ENCODE peak calls at places on chromosomes 1 and 21, in five cellular contexts. G is NT2/D1, A is tibial nerve, W is endodermal cell, P is pancreas. I is an unnamed sample.

GRCh38 chr1:43207229-43207853 is 35.2 kb downstream of the CFAP57 start:
- DNase-seq in A (no peak), W (no peak), G (no peak), P (no peak), I (no peak)

GRCh38 chr1:43065191-43065590 is 106.5 kb upstream of the SLC2A1 start:
- DNase-seq in G (no peak), P (no peak), A (no peak), W (peak; percentile 36), I (no peak)

GRCh38 chr1:118986291-118986838 is 1.8 kb downstream of the TBX15 start:
- DNase-seq in G (no peak), W (peak; percentile 61), P (no peak), A (no peak), I (no peak)

GRCh38 chr1:163195728-163196448 is 6.8 kb downstream of the RGS5 start:
- DNase-seq in G (no peak), A (no peak), P (no peak), W (no peak), I (no peak)

GRCh38 chr1:223270155-223270554 is 93.8 kb downstream of the SUSD4 start:
- DNase-seq in G (no peak), A (no peak), P (no peak), W (no peak), I (no peak)

GRCh38 chr1:82284213-82284612 is 483.5 kb downstream of the ADGRL2 start:
- DNase-seq in P (no peak), W (no peak), A (no peak), G (no peak), I (no peak)

GRCh38 chr1:78715181-78715661 is 65.6 kb downstream of the IFI44 start:
- DNase-seq in W (no peak), A (no peak), G (no peak), P (no peak), I (no peak)

GRCh38 chr1:224615861-224616760 is at the start of gene CNIH3:
- DNase-seq in A (no peak), P (peak; percentile 81), W (peak; percentile 93), G (peak; percentile 91), I (peak; percentile 91)

GRCh38 chr21:38494688-38495087 is 3.6 kb downstream of the ERG start:
- DNase-seq in P (no peak), W (no peak), G (no peak), A (no peak), I (no peak)

GRCh38 chr1:233138794-233139544 is 156.6 kb downstream of the PCNX2 start:
- DNase-seq in A (no peak), W (no peak), P (no peak), G (no peak), I (no peak)

GRCh38 chr1:58561635-58562034 is 15.1 kb upstream of the OMA1 start:
- DNase-seq in P (no peak), W (no peak), A (no peak), G (no peak), I (no peak)

GRCh38 chr1:35640380-35641232 is 720 bp downstream of the PSMB2 start:
- DNase-seq in A (no peak), W (no peak), P (no peak), G (no peak), I (no peak)

GRCh38 chr21:32918467-32919140 is 107.1 kb upstream of the OLIG2 start:
- DNase-seq in A (no peak), P (no peak), W (no peak), G (no peak), I (no peak)

GRCh38 chr1:29505537-29506220 is 269.4 kb downstream of the PTPRU start:
- DNase-seq in G (no peak), A (no peak), P (no peak), W (peak; percentile 29), I (no peak)

GRCh38 chr1:81731989-81732388 is 68.7 kb upstream of the ADGRL2 start:
- DNase-seq in P (no peak), G (no peak), A (no peak), W (no peak), I (no peak)

GRCh38 chr1:109610609-109611307 is 8.7 kb downstream of the GNAT2 start:
- DNase-seq in G (peak; percentile 71), W (peak; percentile 66), A (no peak), P (no peak), I (no peak)

GRCh38 chr1:203440780-203441179 is 34.8 kb upstream of the PRELP start:
- DNase-seq in G (peak; percentile 40), P (peak; percentile 36), W (peak; percentile 78), A (peak; percentile 63), I (peak; percentile 55)

GRCh38 chr1:25245809-25246599 is 1.2 kb downstream of the RSRP1 start:
- DNase-seq in A (no peak), G (no peak), W (no peak), P (no peak), I (peak; percentile 63)

GRCh38 chr1:116825400-116825734 is 71.1 kb downstream of the CD2 start:
- DNase-seq in A (no peak), P (no peak), W (peak; percentile 81), G (no peak), I (no peak)

GRCh38 chr1:204443871-204444581 is 32.4 kb upstream of the PPP1R15B start:
- DNase-seq in P (no peak), W (no peak), A (no peak), G (no peak), I (no peak)

GRCh38 chr1:204439976-204440375 is 28.4 kb upstream of the PPP1R15B start:
- DNase-seq in W (no peak), P (no peak), G (no peak), A (no peak), I (no peak)

GRCh38 chr1:204442376-204443259 is 31.0 kb upstream of the PPP1R15B start:
- DNase-seq in A (no peak), G (no peak), P (no peak), W (no peak), I (no peak)

GRCh38 chr1:204443260-204443619 is 31.6 kb upstream of the PPP1R15B start:
- DNase-seq in P (peak; percentile 55), A (no peak), W (no peak), G (no peak), I (no peak)

GRCh38 chr1:204441558-204441957 is 29.9 kb upstream of the PPP1R15B start:
- DNase-seq in P (no peak), W (no peak), G (no peak), A (no peak), I (no peak)
- H3K36me3 ChIP-seq in P (peaks cover 3% of the 10 kb centered on the region), W (peaks cover 48% of the 10 kb centered on the region), G (peaks cover 68% of the 10 kb centered on the region), A (no peaks in the 10 kb centered on the region), I (peaks cover 8% of the 10 kb centered on the region)

DNA sequence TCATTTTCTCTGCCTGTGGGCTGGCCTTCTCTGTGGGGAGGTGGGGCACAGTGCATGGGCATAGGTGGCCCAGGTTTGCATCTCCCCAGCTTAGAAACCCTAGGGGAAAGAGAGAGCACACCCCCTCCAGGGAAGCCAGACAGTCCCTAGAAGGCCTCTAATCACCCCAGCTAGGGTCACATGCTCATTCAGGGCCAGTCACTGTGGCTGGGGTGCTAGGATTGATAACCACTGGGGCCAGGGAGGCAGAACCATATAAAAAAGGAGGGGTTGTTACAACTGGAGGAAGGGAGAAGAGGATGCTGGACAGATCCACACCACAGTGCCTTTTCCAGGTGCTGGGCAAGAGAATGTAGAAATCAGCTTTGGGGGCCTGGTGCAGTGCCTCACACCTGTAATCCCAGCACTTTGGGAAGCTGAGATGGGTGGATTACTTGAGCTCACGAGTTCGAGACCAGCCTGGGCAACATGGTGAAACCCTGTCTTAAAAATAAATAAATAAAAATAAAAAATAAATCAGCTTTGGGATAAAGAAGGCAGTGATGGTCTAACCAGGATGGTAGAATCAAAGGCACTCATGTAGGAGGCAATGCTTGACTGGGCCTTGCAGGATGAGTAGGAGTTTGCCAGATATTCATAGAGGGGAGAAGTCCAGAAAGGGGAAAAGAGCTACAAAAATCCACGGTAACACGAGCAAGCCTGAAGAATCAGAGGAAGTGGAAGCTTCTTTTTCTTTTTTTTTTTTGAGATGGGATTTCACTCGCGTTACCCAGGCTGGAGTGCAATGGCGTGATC is 19.5 kb downstream of the FBLIM1 start:
- DNase-seq in G (no peak), P (no peak), W (no peak), A (no peak), I (no peak)
- H3K36me3 ChIP-seq in G (peaks cover 52% of the 10 kb centered on the region), P (no peaks in the 10 kb centered on the region), W (peaks cover 87% of the 10 kb centered on the region), A (no peaks in the 10 kb centered on the region), I (peaks cover 47% of the 10 kb centered on the region)

GRCh38 chr1:7403265-7404045 is 367.6 kb upstream of the VAMP3 start:
- DNase-seq in P (peak; percentile 1), G (no peak), W (peak; percentile 35), A (no peak), I (peak; percentile 13)
- H3K36me3 ChIP-seq in P (no peaks in the 10 kb centered on the region), G (no peaks in the 10 kb centered on the region), W (no peaks in the 10 kb centered on the region), A (no peaks in the 10 kb centered on the region), I (no peaks in the 10 kb centered on the region)

DNA sequence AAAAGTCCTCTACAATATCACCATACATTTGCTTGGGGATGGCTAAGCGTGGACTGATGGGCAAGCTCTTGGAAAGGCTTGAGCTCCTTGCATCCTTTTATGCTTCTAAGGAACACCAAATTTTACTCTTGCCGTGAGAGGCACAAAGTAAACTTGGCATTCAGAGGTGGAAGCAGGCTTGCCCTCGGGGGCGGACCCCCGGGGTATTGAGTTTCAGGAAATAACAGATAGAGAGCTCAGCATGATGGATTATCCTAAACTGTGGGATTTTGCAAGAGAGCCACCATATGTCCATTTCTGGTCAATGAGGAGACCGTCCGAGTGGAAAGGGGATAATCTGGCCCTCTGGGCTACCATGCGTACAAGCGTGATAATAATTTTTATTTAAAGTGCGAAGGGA is 14.0 kb downstream of the IFI16 start:
- DNase-seq in G (no peak), A (no peak), P (no peak), W (peak; percentile 62), I (peak; percentile 37)
- H3K36me3 ChIP-seq in G (no peaks in the 10 kb centered on the region), A (no peaks in the 10 kb centered on the region), P (no peaks in the 10 kb centered on the region), W (no peaks in the 10 kb centered on the region), I (no peaks in the 10 kb centered on the region)

DNA sequence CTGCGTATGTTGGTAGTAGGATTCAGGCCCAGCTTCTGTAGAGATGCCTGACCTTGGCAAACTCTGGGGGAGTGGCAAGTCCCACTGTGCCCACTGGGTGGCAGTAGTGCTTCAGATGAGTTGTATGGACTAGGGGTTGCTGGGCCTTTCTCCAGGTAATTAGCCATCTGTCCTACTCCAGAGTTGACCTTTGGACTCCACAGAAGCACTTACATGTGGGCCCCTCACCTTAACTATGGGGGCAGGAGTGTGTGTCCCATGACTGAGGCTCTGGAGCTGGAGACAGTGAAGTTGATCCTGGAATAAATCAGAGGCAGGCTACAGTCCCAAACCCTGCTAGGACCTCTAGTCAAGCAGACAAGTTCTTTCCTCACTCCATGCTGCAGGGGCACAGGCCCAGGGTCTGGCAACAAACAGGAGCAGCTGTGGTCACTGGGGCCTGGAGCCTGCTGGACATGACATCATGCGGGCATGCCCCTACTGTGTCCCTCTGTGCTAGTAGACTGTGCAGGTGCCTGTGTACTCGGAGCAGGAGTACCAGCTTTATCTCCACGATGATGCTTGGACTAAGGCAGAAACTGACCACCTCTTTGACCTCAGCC is 4.6 kb downstream of the DMAP1 start:
- DNase-seq in G (peak; percentile 74), A (peak; percentile 73), P (peak; percentile 90), W (peak; percentile 97), I (peak; percentile 86)
- H3K36me3 ChIP-seq in G (peaks cover 86% of the 10 kb centered on the region), A (no peaks in the 10 kb centered on the region), P (peaks cover 10% of the 10 kb centered on the region), W (peaks cover 68% of the 10 kb centered on the region), I (peaks cover 44% of the 10 kb centered on the region)

GRCh38 chr1:153640873-153641272 is 7.0 kb downstream of the CHTOP start:
- DNase-seq in A (no peak), G (no peak), W (no peak), P (no peak), I (no peak)
- H3K36me3 ChIP-seq in A (no peaks in the 10 kb centered on the region), G (peaks cover 99% of the 10 kb centered on the region), W (peaks cover 99% of the 10 kb centered on the region), P (peaks cover 67% of the 10 kb centered on the region), I (peaks cover 64% of the 10 kb centered on the region)